ENCODE peak calls at places on chromosome 15, in nine cellular contexts. L is endodermal cell; X is Calu3; J is choroid plexus epithelial cell; K is left ventricle myocardium inferior; B is fibroblast of lung; M is CD8-positive, alpha-beta T cell; H is transverse colon; C is ovary. Y is an unnamed sample.

GRCh38 chr15:69869881-69870465 is 227.7 kb downstream of the TLE3 start:
- DNase-seq in X (no peak), M (no peak), H (no peak), C (no peak), K (no peak), L (no peak), J (no peak), B (peak; percentile 24), Y (no peak)

GRCh38 chr15:39588531-39589192 is 7.8 kb downstream of the THBS1 start:
- DNase-seq in M (no peak), J (no peak), K (no peak), C (no peak), H (no peak), L (no peak), X (no peak), B (peak; percentile 25), Y (no peak)

GRCh38 chr15:66172339-66172980 is 81.1 kb downstream of the MEGF11 start:
- DNase-seq in H (no peak), M (no peak), B (no peak), X (no peak), C (no peak), L (peak; percentile 69), J (no peak), K (no peak), Y (no peak)

GRCh38 chr15:51696566-51696965 is 15.3 kb downstream of the SCG3 start:
- DNase-seq in H (no peak), K (no peak), L (no peak), B (no peak), M (no peak), C (no peak), J (no peak), X (no peak), Y (no peak)

GRCh38 chr15:92393287-92393993 is at the start of gene ST8SIA2:
- DNase-seq in X (no peak), M (no peak), L (peak; percentile 92), J (no peak), B (peak; percentile 3), H (no peak), K (peak; percentile 32), C (no peak), Y (no peak)

GRCh38 chr15:39785139-39785538 is 2.5 kb upstream of the FSIP1 start:
- DNase-seq in K (no peak), C (no peak), B (no peak), M (no peak), X (no peak), H (no peak), J (no peak), L (no peak), Y (peak; percentile 27)

GRCh38 chr15:85800460-85801123 is 5.9 kb upstream of the KLHL25 start:
- DNase-seq in H (peak; percentile 84), J (peak; percentile 38), M (no peak), L (peak; percentile 80), X (peak; percentile 90), B (peak; percentile 47), C (no peak), K (peak; percentile 59), Y (peak; percentile 86)

GRCh38 chr15:77654975-77655374 is 22.3 kb upstream of the LINGO1 start:
- DNase-seq in C (no peak), L (peak; percentile 92), K (no peak), X (peak; percentile 58), H (peak; percentile 55), J (no peak), B (no peak), M (no peak), Y (peak; percentile 27)

GRCh38 chr15:57743424-57743823 is 36.9 kb downstream of the POLR2M start:
- DNase-seq in B (no peak), K (no peak), H (no peak), L (peak; percentile 59), J (peak; percentile 25), X (peak; percentile 16), M (no peak), C (no peak), Y (peak; percentile 14)

GRCh38 chr15:89760303-89761008 is 9.4 kb upstream of the MESP1 start:
- DNase-seq in H (peak; percentile 90), B (peak; percentile 71), M (peak; percentile 50), X (peak; percentile 95), J (peak; percentile 77), K (peak; percentile 81), L (peak; percentile 98), C (peak; percentile 76), Y (peak; percentile 89)

DNA sequence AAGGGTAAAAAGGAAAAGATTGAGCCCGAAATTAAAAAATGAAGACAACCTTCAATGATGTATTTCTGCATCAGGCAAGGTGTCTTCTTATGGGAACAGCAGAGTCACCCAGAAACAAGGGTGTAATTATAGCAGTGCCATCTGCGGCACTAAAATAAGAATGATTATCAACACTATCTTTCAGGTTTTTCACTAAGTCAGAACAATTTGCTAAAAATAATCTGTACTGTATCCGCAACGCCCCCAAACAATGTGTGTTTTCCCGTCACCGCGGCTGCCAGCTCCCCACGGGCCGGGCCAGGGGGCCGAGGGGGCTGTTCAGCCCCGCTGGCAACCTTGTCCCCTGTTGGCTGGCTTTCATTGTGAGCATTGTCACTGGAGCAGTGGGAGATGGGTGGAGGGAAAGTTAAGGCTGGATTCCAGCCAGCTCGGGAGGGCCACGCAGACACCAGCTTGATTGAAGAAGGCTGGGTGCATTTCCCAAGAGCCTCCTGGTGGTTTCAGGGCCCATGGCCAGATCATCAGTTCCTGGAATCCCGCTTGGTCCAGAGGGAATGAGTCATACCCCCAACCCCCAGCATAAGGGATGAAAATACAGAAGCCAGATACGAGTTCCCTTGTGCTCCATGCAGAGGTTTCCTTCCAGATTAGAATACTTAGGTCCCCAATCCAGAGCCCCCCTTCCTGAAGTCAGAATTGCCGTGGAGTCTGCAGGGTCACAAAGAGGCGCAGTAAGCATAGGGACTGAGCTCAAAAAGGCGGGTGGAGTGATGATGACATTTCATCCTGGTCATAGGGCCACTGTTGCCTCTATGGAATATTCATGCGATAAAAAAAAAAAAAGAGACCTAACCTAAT is 90.2 kb upstream of the KLF13 start:
- DNase-seq in M (no peak), X (peak; percentile 20), L (no peak), H (peak; percentile 71), C (peak; percentile 84), K (peak; percentile 78), J (peak; percentile 97), B (peak; percentile 98), Y (peak; percentile 98)
- TF ChIP-seq CTCF in M (no peak), X (no peak), L (no peak), H (no peak), C (no peak), K (peak; percentile 28), J (no peak), B (no peak), Y (no peak)

DNA sequence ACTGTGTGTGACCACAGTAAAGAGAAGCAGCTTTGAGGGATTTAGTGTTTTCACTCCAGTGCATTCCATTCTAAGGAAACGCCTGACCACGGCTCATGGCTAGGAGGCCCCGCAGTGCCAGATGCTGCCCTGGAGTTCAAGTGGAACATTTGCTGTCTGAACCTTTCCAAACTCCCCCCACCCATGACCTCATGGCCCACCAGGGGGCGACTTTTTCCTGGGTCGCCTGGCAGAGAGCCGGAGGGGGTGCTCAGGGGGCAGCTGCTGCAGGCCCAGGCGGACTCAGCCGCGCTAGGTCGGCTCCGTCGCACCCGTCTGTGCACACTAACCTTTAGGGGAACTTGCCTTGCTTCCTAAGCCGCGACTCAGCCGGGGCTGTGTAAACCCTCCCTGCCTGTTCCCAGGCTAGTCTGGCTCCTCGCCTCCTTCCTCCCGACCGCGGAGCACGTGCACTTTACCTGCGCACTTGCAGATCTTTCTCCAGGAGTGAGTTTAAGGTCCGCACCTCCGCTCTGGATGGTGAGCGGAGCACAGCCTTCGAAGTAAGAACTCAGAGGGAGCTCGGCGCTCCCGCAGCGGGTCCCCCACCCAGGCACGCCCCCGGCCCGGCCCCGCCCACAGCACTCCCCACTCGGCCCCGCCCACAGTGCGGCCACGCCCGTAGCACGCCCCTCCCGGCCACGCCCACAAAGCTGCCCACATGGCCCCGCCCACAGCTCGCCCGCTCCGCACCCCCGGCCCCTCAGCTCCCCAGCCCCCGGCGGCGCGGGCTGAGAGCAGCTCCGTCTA is at the start of gene OCA2:
- DNase-seq in H (peak; percentile 43), B (peak; percentile 40), X (no peak), J (peak; percentile 83), L (peak; percentile 97), M (peak; percentile 61), C (peak; percentile 69), K (peak; percentile 53), Y (no peak)
- TF ChIP-seq CTCF in H (no peak), B (peak; percentile 9), X (no peak), J (peak; percentile 41), L (peak; percentile 71), M (peak; percentile 20), C (no peak), K (peak; percentile 14), Y (no peak)

GRCh38 chr15:99366013-99366412 is 114.7 kb downstream of the LRRC28 start:
- DNase-seq in J (no peak), L (no peak), B (no peak), K (no peak), H (no peak), M (no peak), C (no peak), X (no peak), Y (no peak)

GRCh38 chr15:99369250-99369649 is 118.0 kb downstream of the LRRC28 start:
- DNase-seq in J (no peak), M (no peak), H (no peak), K (no peak), X (no peak), L (no peak), C (no peak), B (no peak), Y (no peak)

GRCh38 chr15:99368743-99369142 is 117.5 kb downstream of the LRRC28 start:
- DNase-seq in X (no peak), B (no peak), C (no peak), K (no peak), M (no peak), L (no peak), H (no peak), J (no peak), Y (no peak)

GRCh38 chr15:99371180-99372103 is 120.2 kb downstream of the LRRC28 start:
- DNase-seq in X (no peak), B (peak; percentile 30), K (no peak), C (no peak), L (no peak), H (no peak), J (peak; percentile 45), M (no peak), Y (peak; percentile 11)
- TF ChIP-seq CTCF in X (no peak), B (no peak), K (no peak), C (no peak), L (no peak), H (no peak), J (peak; percentile 24), M (no peak), Y (peak; percentile 24)

DNA sequence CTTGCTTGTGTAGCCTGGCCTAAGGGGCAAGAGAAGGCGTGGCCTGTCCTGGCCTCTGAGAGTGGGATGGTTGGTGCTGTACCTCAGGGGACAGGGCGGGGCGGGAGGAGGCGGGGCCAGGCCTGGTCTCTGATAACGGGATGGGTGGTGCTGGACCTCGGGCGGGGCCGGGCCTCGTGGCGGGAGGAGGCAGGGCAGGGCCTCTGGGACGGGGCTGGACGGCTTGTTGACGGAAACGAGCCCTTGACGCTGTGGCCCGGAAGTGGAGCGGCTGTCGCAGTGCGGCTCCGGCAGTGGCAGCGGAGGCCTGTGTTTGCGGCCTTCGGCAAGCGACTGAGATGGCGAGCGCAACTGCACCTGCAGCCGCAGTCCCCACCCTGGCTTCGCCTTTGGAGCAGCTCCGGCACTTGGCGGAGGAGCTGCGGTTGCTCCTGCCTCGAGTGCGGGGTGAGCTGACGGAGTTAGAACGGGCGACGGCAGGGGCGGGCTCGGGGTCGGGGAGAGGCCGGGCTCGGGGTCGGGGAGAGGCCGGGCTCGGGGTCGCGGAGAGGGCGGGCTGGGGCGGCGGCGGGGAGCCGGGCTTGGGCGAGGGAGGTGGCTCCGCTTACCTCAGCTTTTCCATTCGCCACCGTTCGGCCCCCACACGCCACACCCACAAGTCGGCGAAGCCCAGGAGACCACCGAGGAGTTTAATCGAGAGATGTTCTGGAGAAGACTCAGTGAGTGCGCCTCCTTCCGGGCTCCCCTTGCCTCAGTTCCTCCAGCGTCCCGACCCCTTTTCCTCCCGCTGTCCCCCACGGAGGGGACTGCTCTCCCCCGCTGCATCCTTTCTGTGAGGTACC is at the start of gene CCNDBP1:
- DNase-seq in J (peak; percentile 46), X (peak; percentile 92), C (peak; percentile 79), M (peak; percentile 79), K (peak; percentile 98), B (peak; percentile 72), L (peak; percentile 100), H (peak; percentile 98), Y (peak; percentile 88)
- TF ChIP-seq CTCF in J (peak; percentile 60), X (no peak), C (no peak), M (peak; percentile 56), K (peak; percentile 52), B (peak; percentile 44), L (peak; percentile 77), H (peak; percentile 38), Y (peak; percentile 30)